ENCODE peak calls at places on chromosomes 1 and 21, in five cellular contexts. One of them, this sample, is unnamed.

GRCh38 chr1:101280942-101281654 is 44.3 kb downstream of the S1PR1 start:
- DNase-seq in HepG2: no peak
- DNase-seq in SK-N-SH: no peak
- DNase-seq in fibroblast of lung: no peak
- DNase-seq in H1: no peak
- DNase-seq in this sample: no peak

GRCh38 chr1:6904476-6905170 is 119.4 kb downstream of the CAMTA1 start:
- DNase-seq in HepG2: no peak
- DNase-seq in SK-N-SH: no peak
- DNase-seq in fibroblast of lung: no peak
- DNase-seq in H1: no peak
- DNase-seq in this sample: no peak

GRCh38 chr1:160876311-160876710 is 8.7 kb downstream of the ITLN1 start:
- DNase-seq in HepG2: no peak
- DNase-seq in SK-N-SH: no peak
- DNase-seq in fibroblast of lung: no peak
- DNase-seq in H1: no peak
- DNase-seq in this sample: no peak

GRCh38 chr1:115642168-115643072 is 650 bp downstream of the VANGL1 start:
- DNase-seq in HepG2: peak; percentile 35
- DNase-seq in SK-N-SH: peak; percentile 83
- DNase-seq in fibroblast of lung: peak; percentile 58
- DNase-seq in H1: peak; percentile 69
- DNase-seq in this sample: peak; percentile 62

GRCh38 chr1:226424228-226425003 is 16.5 kb upstream of the PARP1 start:
- DNase-seq in HepG2: no peak
- DNase-seq in SK-N-SH: peak; percentile 64
- DNase-seq in fibroblast of lung: peak; percentile 61
- DNase-seq in H1: no peak
- DNase-seq in this sample: peak; percentile 56

GRCh38 chr1:28582248-28582615 is 9.8 kb upstream of the RAB42 start:
- DNase-seq in HepG2: no peak
- DNase-seq in SK-N-SH: no peak
- DNase-seq in fibroblast of lung: peak; percentile 43
- DNase-seq in H1: no peak
- DNase-seq in this sample: peak; percentile 27

GRCh38 chr1:226966683-226967082 is 26.6 kb downstream of the COQ8A start:
- DNase-seq in HepG2: no peak
- DNase-seq in SK-N-SH: no peak
- DNase-seq in fibroblast of lung: no peak
- DNase-seq in H1: no peak
- DNase-seq in this sample: no peak

GRCh38 chr1:223712856-223713494 is 636 bp downstream of the CAPN2 start:
- DNase-seq in HepG2: no peak
- DNase-seq in SK-N-SH: no peak
- DNase-seq in fibroblast of lung: no peak
- DNase-seq in H1: peak; percentile 67
- DNase-seq in this sample: peak; percentile 41

GRCh38 chr1:31567956-31568570 is 8.3 kb upstream of the TINAGL1 start:
- DNase-seq in HepG2: no peak
- DNase-seq in SK-N-SH: no peak
- DNase-seq in fibroblast of lung: peak; percentile 58
- DNase-seq in H1: no peak
- DNase-seq in this sample: no peak

GRCh38 chr1:100606438-100606837 is 68.5 kb downstream of the GPR88 start:
- DNase-seq in HepG2: no peak
- DNase-seq in SK-N-SH: peak; percentile 17
- DNase-seq in fibroblast of lung: peak; percentile 65
- DNase-seq in H1: no peak
- DNase-seq in this sample: peak; percentile 58

GRCh38 chr1:177871633-177872562 is 98.0 kb downstream of the SEC16B start:
- DNase-seq in HepG2: no peak
- DNase-seq in SK-N-SH: no peak
- DNase-seq in fibroblast of lung: no peak
- DNase-seq in H1: no peak
- DNase-seq in this sample: no peak

GRCh38 chr1:85406887-85407593 is 57.9 kb downstream of the DDAH1 start:
- DNase-seq in HepG2: peak; percentile 69
- DNase-seq in SK-N-SH: no peak
- DNase-seq in fibroblast of lung: peak; percentile 97
- DNase-seq in H1: no peak
- DNase-seq in this sample: no peak

GRCh38 chr1:181038399-181038873 is 4.7 kb downstream of the MR1 start:
- DNase-seq in HepG2: peak; percentile 75
- DNase-seq in SK-N-SH: peak; percentile 75
- DNase-seq in fibroblast of lung: peak; percentile 58
- DNase-seq in H1: peak; percentile 86
- DNase-seq in this sample: peak; percentile 76

GRCh38 chr1:50438945-50439344 is 15.7 kb upstream of the DMRTA2 start:
- DNase-seq in HepG2: no peak
- DNase-seq in SK-N-SH: no peak
- DNase-seq in fibroblast of lung: no peak
- DNase-seq in H1: no peak
- DNase-seq in this sample: no peak

GRCh38 chr1:12296623-12297022 is 66.8 kb downstream of the VPS13D start:
- DNase-seq in HepG2: no peak
- DNase-seq in SK-N-SH: no peak
- DNase-seq in fibroblast of lung: peak; percentile 87
- DNase-seq in H1: no peak
- DNase-seq in this sample: no peak

GRCh38 chr1:19484338-19484792 is 974 bp downstream of the CAPZB start:
- DNase-seq in HepG2: no peak
- DNase-seq in SK-N-SH: no peak
- DNase-seq in fibroblast of lung: no peak
- DNase-seq in H1: no peak
- DNase-seq in this sample: peak; percentile 49

GRCh38 chr1:160844447-160845232 is 18.0 kb downstream of the CD244 start:
- DNase-seq in HepG2: no peak
- DNase-seq in SK-N-SH: no peak
- DNase-seq in fibroblast of lung: no peak
- DNase-seq in H1: no peak
- DNase-seq in this sample: no peak

GRCh38 chr1:65253800-65254319 is 55.5 kb upstream of the DNAJC6 start:
- DNase-seq in HepG2: no peak
- DNase-seq in SK-N-SH: no peak
- DNase-seq in fibroblast of lung: no peak
- DNase-seq in H1: no peak
- DNase-seq in this sample: no peak

GRCh38 chr1:198496216-198497143 is 44.0 kb downstream of the ATP6V1G3 start:
- DNase-seq in HepG2: no peak
- DNase-seq in SK-N-SH: no peak
- DNase-seq in fibroblast of lung: peak; percentile 88
- DNase-seq in H1: no peak
- DNase-seq in this sample: no peak

DNA sequence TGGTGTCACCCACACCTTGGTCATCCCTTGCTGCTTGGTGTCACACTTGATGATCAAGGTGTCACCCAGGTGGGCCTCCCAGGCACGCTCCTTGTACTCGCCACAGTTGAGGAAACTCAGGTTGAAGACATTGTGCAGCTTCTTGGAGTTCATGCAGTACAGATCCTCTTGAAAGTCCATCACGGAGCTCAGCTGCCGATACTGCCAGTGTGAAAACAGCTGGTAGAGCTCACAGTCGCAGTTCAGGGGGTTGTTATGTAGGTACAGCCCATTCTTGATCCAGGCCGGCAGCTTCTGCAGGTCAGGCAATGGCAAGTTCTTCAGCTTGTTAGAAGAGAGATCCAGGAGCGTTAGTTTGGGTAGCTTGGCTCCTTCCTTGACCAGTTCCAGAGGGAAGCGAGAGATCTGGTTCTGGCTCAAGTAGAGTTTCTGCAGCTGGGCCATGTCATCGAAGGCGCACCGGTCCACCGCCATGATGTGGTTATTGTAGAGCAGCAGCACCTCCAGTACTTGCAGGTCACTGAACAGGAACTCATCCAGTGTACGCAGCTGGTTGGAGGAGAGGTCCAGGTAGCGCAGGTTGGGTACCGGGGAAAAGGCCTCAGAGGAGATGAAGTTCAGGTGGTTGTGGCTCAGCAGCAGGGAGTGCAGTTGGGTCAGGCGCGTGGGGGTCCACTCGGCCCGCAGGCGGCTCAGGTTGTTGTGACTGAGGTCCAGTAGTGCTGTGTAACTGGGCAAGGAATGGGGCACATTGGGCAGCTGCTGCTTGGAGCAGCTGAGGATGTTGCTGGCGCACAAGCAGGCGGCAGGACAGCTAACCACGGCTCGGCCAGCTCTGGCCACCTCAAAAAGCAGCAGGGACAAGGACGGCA is 1.3 kb downstream of the AMIGO1 start:
- DNase-seq in HepG2: no peak
- DNase-seq in SK-N-SH: no peak
- DNase-seq in fibroblast of lung: no peak
- DNase-seq in H1: no peak
- DNase-seq in this sample: no peak
- H2AFZ ChIP-seq in HepG2: no peak overlapping the region
- H2AFZ ChIP-seq in SK-N-SH: no peak overlapping the region
- H2AFZ ChIP-seq in fibroblast of lung: no peak overlapping the region
- H2AFZ ChIP-seq in H1: no peak overlapping the region
- H2AFZ ChIP-seq in this sample: no peak overlapping the region

DNA sequence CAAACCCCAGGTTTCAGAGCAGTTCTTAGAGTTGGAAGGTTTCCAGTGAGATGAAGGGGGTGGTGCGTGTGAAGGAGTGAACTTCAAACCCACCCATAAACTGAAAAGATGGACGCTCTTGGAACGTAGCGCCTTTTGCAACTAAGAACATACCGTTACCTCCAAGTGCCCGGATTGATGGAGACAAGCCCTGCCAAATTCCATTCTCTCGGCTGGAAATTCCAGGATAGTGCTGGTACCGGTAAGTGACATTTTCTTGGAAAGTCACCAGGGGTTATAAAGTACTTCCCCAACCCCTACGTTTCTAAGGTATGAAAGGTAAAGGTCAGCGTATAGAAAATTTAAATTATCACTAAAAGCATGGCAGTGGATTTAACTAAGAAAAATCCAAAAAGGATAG is 91.6 kb upstream of the CLDN14 start:
- DNase-seq in HepG2: no peak
- DNase-seq in SK-N-SH: no peak
- DNase-seq in fibroblast of lung: no peak
- DNase-seq in H1: no peak
- DNase-seq in this sample: no peak
- H4K20me1 ChIP-seq in HepG2: no peaks in the 10 kb centered on the region
- H4K20me1 ChIP-seq in SK-N-SH: no peaks in the 10 kb centered on the region
- H4K20me1 ChIP-seq in fibroblast of lung: no peaks in the 10 kb centered on the region
- H4K20me1 ChIP-seq in H1: no peaks in the 10 kb centered on the region
- H4K20me1 ChIP-seq in this sample: no peaks in the 10 kb centered on the region

GRCh38 chr1:98133151-98133550 is 212.3 kb upstream of the DPYD start:
- DNase-seq in HepG2: no peak
- DNase-seq in SK-N-SH: no peak
- DNase-seq in fibroblast of lung: no peak
- DNase-seq in H1: no peak
- DNase-seq in this sample: no peak
- H2AFZ ChIP-seq in HepG2: no peak overlapping the region
- H2AFZ ChIP-seq in SK-N-SH: no peak overlapping the region
- H2AFZ ChIP-seq in fibroblast of lung: no peak overlapping the region
- H2AFZ ChIP-seq in H1: no peak overlapping the region
- H2AFZ ChIP-seq in this sample: no peak overlapping the region

GRCh38 chr1:230068952-230069684 is 2.1 kb downstream of the GALNT2 start:
- DNase-seq in HepG2: no peak
- DNase-seq in SK-N-SH: peak; percentile 27
- DNase-seq in fibroblast of lung: no peak
- DNase-seq in H1: no peak
- DNase-seq in this sample: peak; percentile 50
- H4K20me1 ChIP-seq in HepG2: peaks cover 27% of the 10 kb centered on the region
- H4K20me1 ChIP-seq in SK-N-SH: peaks cover 61% of the 10 kb centered on the region
- H4K20me1 ChIP-seq in fibroblast of lung: no peaks in the 10 kb centered on the region
- H4K20me1 ChIP-seq in H1: peaks cover 8% of the 10 kb centered on the region
- H4K20me1 ChIP-seq in this sample: peaks cover 64% of the 10 kb centered on the region

DNA sequence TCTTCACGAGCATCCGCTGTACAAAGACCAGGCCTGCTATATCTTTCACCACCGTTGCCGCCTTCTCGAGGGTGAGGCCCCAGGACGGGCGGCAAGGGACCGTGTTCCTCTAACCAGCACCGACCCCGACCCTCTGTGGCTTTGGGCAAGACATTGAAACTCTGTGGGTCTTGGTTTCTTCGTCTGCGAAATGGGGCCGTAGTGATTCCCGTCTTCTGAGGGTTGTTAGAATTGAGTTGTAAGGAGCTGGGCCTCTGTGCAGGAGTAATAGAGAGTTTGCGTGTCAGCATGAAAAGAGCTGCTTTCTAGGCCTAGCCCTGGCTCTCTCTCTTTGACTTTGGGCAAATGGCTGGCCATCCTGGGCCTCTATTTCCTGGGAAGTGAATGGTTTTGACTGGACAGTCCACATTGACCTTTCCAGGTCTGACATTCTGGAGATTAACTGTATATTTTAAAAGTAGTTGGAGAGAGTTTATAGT is 591 bp downstream of the MRPL37 start:
- DNase-seq in HepG2: no peak
- DNase-seq in SK-N-SH: no peak
- DNase-seq in fibroblast of lung: no peak
- DNase-seq in H1: no peak
- DNase-seq in this sample: no peak
- H2AFZ ChIP-seq in HepG2: no peak overlapping the region
- H2AFZ ChIP-seq in SK-N-SH: peak overlapping the region; percentile 96
- H2AFZ ChIP-seq in fibroblast of lung: peak overlapping the region; percentile 2
- H2AFZ ChIP-seq in H1: peak overlapping the region; percentile 24
- H2AFZ ChIP-seq in this sample: peak overlapping the region; percentile 83

DNA sequence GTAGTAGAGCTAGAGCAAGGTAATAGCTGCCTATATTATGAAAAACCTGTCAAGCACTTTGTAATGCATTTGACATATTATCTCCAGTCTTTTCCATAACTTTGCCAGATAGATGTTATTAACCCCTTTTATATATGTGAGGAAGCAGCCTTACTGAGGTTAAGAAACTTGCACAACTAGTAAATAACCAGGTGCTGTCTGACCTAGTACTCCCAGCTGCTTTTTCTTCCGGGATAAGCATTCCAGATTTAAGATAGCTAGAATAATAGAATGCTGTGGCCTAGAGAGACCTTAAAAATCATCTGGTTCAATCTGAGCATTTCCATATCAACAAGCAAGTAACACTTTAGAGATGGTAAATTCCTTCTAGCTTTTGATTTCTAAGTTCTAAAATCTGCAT is 1.6 kb downstream of the SH3GLB1 start:
- DNase-seq in HepG2: peak; percentile 9
- DNase-seq in SK-N-SH: no peak
- DNase-seq in fibroblast of lung: peak; percentile 9
- DNase-seq in H1: no peak
- DNase-seq in this sample: no peak
- H4K20me1 ChIP-seq in HepG2: peaks cover 26% of the 10 kb centered on the region
- H4K20me1 ChIP-seq in SK-N-SH: peaks cover 55% of the 10 kb centered on the region
- H4K20me1 ChIP-seq in fibroblast of lung: peaks cover 2% of the 10 kb centered on the region
- H4K20me1 ChIP-seq in H1: no peaks in the 10 kb centered on the region
- H4K20me1 ChIP-seq in this sample: peaks cover 20% of the 10 kb centered on the region